ENCODE peak calls at places on chromosomes 7 and 10, in five cellular contexts. H, Y, V, G and T are unnamed samples.

GRCh38 chr7:27176962-27177794 is 3.1 kb upstream of the HOXA10 start:
- DNase-seq in V (no peak), Y (no peak), H (no peak), G (no peak), T (peak; percentile 80)

GRCh38 chr7:85226401-85227085 is 39.7 kb upstream of the SEMA3D start:
- DNase-seq in V (no peak), G (peak; percentile 22), H (no peak), Y (no peak), T (no peak)

GRCh38 chr10:22259280-22259679 is 41.5 kb upstream of the EBLN1 start:
- DNase-seq in Y (no peak), G (peak; percentile 34), V (peak; percentile 4), H (no peak), T (peak; percentile 21)

GRCh38 chr7:27846388-27846787 is 106.4 kb downstream of the TAX1BP1 start:
- DNase-seq in G (no peak), Y (no peak), V (no peak), H (no peak), T (no peak)

GRCh38 chr10:133286366-133286765 is 9.7 kb upstream of the ADAM8 start:
- DNase-seq in G (no peak), Y (no peak), V (no peak), H (no peak), T (no peak)

GRCh38 chr7:157837561-157837960 is 500.8 kb downstream of the DNAJB6 start:
- DNase-seq in H (no peak), Y (no peak), G (no peak), V (no peak), T (no peak)

GRCh38 chr7:120856198-120856597 is 1.7 kb downstream of the TSPAN12 start:
- DNase-seq in H (no peak), G (no peak), V (no peak), Y (no peak), T (no peak)

GRCh38 chr7:135501402-135501801 is 8.5 kb downstream of the CNOT4 start:
- DNase-seq in Y (no peak), G (peak; percentile 19), H (no peak), V (no peak), T (peak; percentile 68)

GRCh38 chr10:43905502-43906236 is 257.0 kb upstream of the ZNF32 start:
- DNase-seq in Y (no peak), H (peak; percentile 26), G (peak; percentile 71), V (no peak), T (peak; percentile 42)

GRCh38 chr7:26091933-26092332 is 60.1 kb upstream of the NFE2L3 start:
- DNase-seq in H (no peak), G (no peak), V (peak; percentile 15), Y (no peak), T (peak; percentile 15)

GRCh38 chr7:28037220-28038010 is 143.2 kb downstream of the JAZF1 start:
- DNase-seq in Y (no peak), H (peak; percentile 89), G (peak; percentile 93), V (no peak), T (peak; percentile 97)

GRCh38 chr10:131519723-131520122 is 208.2 kb upstream of the TCERG1L start:
- DNase-seq in Y (no peak), G (no peak), H (no peak), V (no peak), T (no peak)

GRCh38 chr10:78749200-78749599 is 319.6 kb upstream of the ZMIZ1 start:
- DNase-seq in Y (no peak), G (no peak), V (no peak), H (no peak), T (no peak)

GRCh38 chr10:101694056-101694673 is 805 bp downstream of the FBXW4 start:
- DNase-seq in Y (peak; percentile 45), H (peak; percentile 41), G (peak; percentile 55), V (peak; percentile 78), T (peak; percentile 77)

GRCh38 chr10:108097258-108097657 is 932.8 kb upstream of the SORCS1 start:
- DNase-seq in G (no peak), Y (no peak), H (no peak), V (no peak), T (no peak)

GRCh38 chr10:23095966-23096813 is 811 bp downstream of the MSRB2 start:
- DNase-seq in Y (no peak), H (peak; percentile 52), V (peak; percentile 57), G (peak; percentile 72), T (peak; percentile 85)

GRCh38 chr10:649798-650690 is 39.4 kb downstream of the DIP2C start:
- DNase-seq in V (no peak), G (peak; percentile 30), H (no peak), Y (no peak), T (no peak)

GRCh38 chr10:73092830-73093229 is 3.8 kb downstream of the P4HA1 start:
- DNase-seq in G (no peak), H (no peak), V (no peak), Y (no peak), T (no peak)

GRCh38 chr7:129191272-129191671 is 2.8 kb downstream of the SMO start:
- DNase-seq in H (no peak), V (no peak), G (no peak), Y (no peak), T (no peak)

GRCh38 chr10:1117651-1118050 is 61.5 kb downstream of the WDR37 start:
- DNase-seq in V (no peak), H (no peak), Y (no peak), G (no peak), T (no peak)

GRCh38 chr10:75547391-75548298 is 116.2 kb downstream of the LRMDA start:
- DNase-seq in G (peak; percentile 61), H (peak; percentile 21), Y (no peak), V (no peak), T (peak; percentile 89)

GRCh38 chr10:84179059-84179710 is 5.6 kb downstream of the GPR15LG start:
- DNase-seq in G (peak; percentile 14), H (peak; percentile 71), V (peak; percentile 80), Y (peak; percentile 21), T (peak; percentile 92)

GRCh38 chr7:132966731-132967130 is 115.2 kb downstream of the CHCHD3 start:
- DNase-seq in Y (no peak), H (peak; percentile 29), V (no peak), G (no peak), T (peak; percentile 10)

GRCh38 chr7:43211276-43211675 is 98.8 kb downstream of the HECW1 start:
- DNase-seq in Y (no peak), G (no peak), V (no peak), H (no peak), T (peak; percentile 10)

GRCh38 chr7:1706721-1707613 is 36.9 kb downstream of the ELFN1 start:
- DNase-seq in H (no peak), V (no peak), G (no peak), Y (no peak), T (no peak)

GRCh38 chr10:58586282-58586681 is 73.6 kb downstream of the BICC1 start:
- DNase-seq in V (no peak), H (no peak), Y (no peak), G (no peak), T (no peak)

GRCh38 chr10:132919374-132920100 is 22.8 kb downstream of the CFAP46 start:
- DNase-seq in H (no peak), G (no peak), V (no peak), Y (no peak), T (no peak)

GRCh38 chr10:119401671-119402395 is 140.7 kb downstream of the RGS10 start:
- DNase-seq in V (no peak), Y (no peak), G (peak; percentile 95), H (peak; percentile 100), T (peak; percentile 98)

GRCh38 chr10:119211625-119212441 is 4.5 kb downstream of the GRK5 start:
- DNase-seq in Y (no peak), G (peak; percentile 54), H (no peak), V (no peak), T (no peak)

GRCh38 chr7:139777304-139777890 is 401 bp downstream of the HIPK2 start:
- DNase-seq in V (peak; percentile 49), H (no peak), G (no peak), Y (peak; percentile 32), T (peak; percentile 73)

GRCh38 chr7:520503-521161 is 986 bp upstream of the PDGFA start:
- DNase-seq in G (no peak), H (no peak), V (no peak), Y (no peak), T (peak; percentile 56)
- H3K4me3 ChIP-seq in G (peak overlapping the region; percentile 69), H (no peak overlapping the region), V (no peak overlapping the region), Y (no peak overlapping the region), T (peak overlapping the region; percentile 63)

GRCh38 chr7:81025360-81025759 is 106.5 kb upstream of the SEMA3C start:
- DNase-seq in H (no peak), Y (no peak), G (no peak), V (no peak), T (no peak)
- H3K4me3 ChIP-seq in H (no peak overlapping the region), Y (no peak overlapping the region), G (no peak overlapping the region), V (no peak overlapping the region), T (no peak overlapping the region)

DNA sequence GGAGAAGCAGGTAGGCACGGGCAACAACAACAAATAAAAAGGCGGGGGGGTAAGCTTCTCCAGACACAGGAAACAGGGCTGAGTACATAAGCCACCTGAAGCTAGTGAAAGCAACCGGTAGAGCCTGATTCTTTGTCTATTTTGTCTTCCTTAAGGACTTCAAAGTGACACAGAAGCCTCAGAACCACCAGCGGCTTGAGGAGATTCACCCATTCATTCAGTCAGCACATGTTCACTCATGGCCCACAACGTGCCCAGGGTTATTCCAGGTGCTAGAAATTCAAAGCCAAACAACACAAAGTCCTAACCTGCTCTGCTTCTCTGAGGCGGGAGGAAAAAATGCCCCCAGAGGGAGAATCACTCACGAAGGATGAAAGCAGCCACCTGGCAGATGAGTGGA is 69.3 kb upstream of the C7orf33 start:
- DNase-seq in Y (no peak), V (no peak), G (no peak), H (no peak), T (no peak)
- H3K4me3 ChIP-seq in Y (no peak overlapping the region), V (no peak overlapping the region), G (no peak overlapping the region), H (no peak overlapping the region), T (no peak overlapping the region)

GRCh38 chr7:40192036-40192435 is 57.2 kb downstream of the SUGCT start:
- DNase-seq in G (peak; percentile 68), V (no peak), Y (no peak), H (peak; percentile 63), T (peak; percentile 87)

GRCh38 chr7:40186586-40186985 is 51.8 kb downstream of the SUGCT start:
- DNase-seq in H (no peak), Y (no peak), V (no peak), G (no peak), T (no peak)
- H3K4me3 ChIP-seq in H (no peak overlapping the region), Y (no peak overlapping the region), V (no peak overlapping the region), G (no peak overlapping the region), T (no peak overlapping the region)

DNA sequence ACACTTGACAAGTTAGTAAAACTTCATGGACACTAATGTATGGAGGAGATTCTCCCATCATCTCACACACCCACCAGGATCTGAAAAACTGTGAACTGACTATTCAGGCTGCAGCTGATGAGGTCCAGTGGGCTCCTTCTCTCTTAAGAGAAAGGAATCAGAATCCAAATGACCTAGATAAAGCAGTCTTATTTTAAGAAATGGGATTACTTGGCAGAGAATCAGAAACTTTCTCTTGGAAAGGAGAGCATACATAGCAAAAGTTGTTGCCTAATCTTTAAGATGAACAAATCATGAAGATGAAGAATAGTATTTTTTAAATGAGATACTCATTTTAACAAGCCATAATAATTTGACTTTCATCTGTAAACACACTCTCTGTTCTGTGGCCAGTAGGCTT is 53.8 kb downstream of the DLD start:
- DNase-seq in G (no peak), H (no peak), Y (no peak), V (no peak), T (no peak)
- H3K4me3 ChIP-seq in G (no peak overlapping the region), H (no peak overlapping the region), Y (no peak overlapping the region), V (no peak overlapping the region), T (no peak overlapping the region)